ENCODE peak calls at places on chromosomes 2 and 18, in six cellular contexts. S is PC-3, X is HCT116, F is hepatocyte, J is neural progenitor cell, Z is MM.1S. P is an unnamed sample.

GRCh38 chr2:232955856-232956255 is 57.2 kb downstream of the NGEF start:
- DNase-seq in S (no peak), X (no peak), F (peak), J (no peak), Z (no peak), P (no peak)

GRCh38 chr2:76270356-76270755 is 559.6 kb upstream of the GCFC2 start:
- DNase-seq in S (peak), X (no peak), F (peak), J (no peak), Z (no peak), P (no peak)

GRCh38 chr2:28469304-28469703 is 26.6 kb upstream of the PLB1 start:
- DNase-seq in S (no peak), X (no peak), F (no peak), J (no peak), Z (no peak), P (no peak)

GRCh38 chr2:37858197-37858711 is 66.8 kb upstream of the RMDN2 start:
- DNase-seq in S (no peak), X (no peak), F (no peak), J (no peak), Z (no peak), P (no peak)

GRCh38 chr2:97730245-97730644 is 16.9 kb downstream of the ZAP70 start:
- DNase-seq in S (peak), X (no peak), F (no peak), J (no peak), Z (no peak), P (no peak)

GRCh38 chr2:146879882-146880281 is 964.9 kb upstream of the ACVR2A start:
- DNase-seq in S (no peak), X (no peak), F (no peak), J (no peak), Z (no peak), P (no peak)

GRCh38 chr18:39454866-39455265 is 1889.3 kb upstream of the CELF4 start:
- DNase-seq in S (no peak), X (no peak), F (no peak), J (no peak), Z (no peak), P (no peak)

GRCh38 chr18:76452357-76452756 is 42.7 kb downstream of the ZNF516 start:
- DNase-seq in S (no peak), X (no peak), F (no peak), J (no peak), Z (no peak), P (peak)

GRCh38 chr2:176895158-176895557 is 317.4 kb upstream of the HNRNPA3 start:
- DNase-seq in S (no peak), X (no peak), F (no peak), J (no peak), Z (no peak), P (no peak)

GRCh38 chr2:173240083-173240482 is 114.6 kb upstream of the CDCA7 start:
- DNase-seq in S (no peak), X (no peak), F (no peak), J (no peak), Z (no peak), P (no peak)

GRCh38 chr18:71442830-71443229 is 1101.3 kb downstream of the CBLN2 start:
- DNase-seq in S (peak), X (no peak), F (no peak), J (no peak), Z (no peak), P (no peak)

GRCh38 chr2:156340818-156341481 is 8.4 kb upstream of the NR4A2 start:
- DNase-seq in S (no peak), X (no peak), F (no peak), J (peak), Z (peak), P (peak)

GRCh38 chr18:7541835-7542234 is 25.3 kb upstream of the PTPRM start:
- DNase-seq in S (no peak), X (no peak), F (no peak), J (no peak), Z (no peak), P (no peak)

GRCh38 chr2:217293046-217293445 is 433.2 kb upstream of the TNP1 start:
- DNase-seq in S (no peak), X (no peak), F (no peak), J (no peak), Z (no peak), P (no peak)

GRCh38 chr2:28674062-28674712 is 77.4 kb upstream of the PPP1CB start:
- DNase-seq in S (peak), X (no peak), F (no peak), J (no peak), Z (no peak), P (no peak)

GRCh38 chr2:55595536-55595935 is 21.9 kb downstream of the PPP4R3B start:
- DNase-seq in S (no peak), X (no peak), F (no peak), J (no peak), Z (no peak), P (no peak)

GRCh38 chr18:55457028-55457427 is 131.0 kb downstream of the TCF4 start:
- DNase-seq in S (no peak), X (no peak), F (no peak), J (no peak), Z (no peak), P (no peak)

GRCh38 chr2:127906206-127906926 is 20.6 kb upstream of the AMMECR1L start:
- DNase-seq in S (no peak), X (no peak), F (no peak), J (no peak), Z (no peak), P (peak)

GRCh38 chr2:45554764-45555163 is 56.3 kb downstream of the SRBD1 start:
- DNase-seq in S (peak), X (no peak), F (no peak), J (no peak), Z (peak), P (no peak)

GRCh38 chr2:50225021-50225928 is 806.7 kb downstream of the NRXN1 start:
- DNase-seq in S (no peak), X (no peak), F (peak), J (no peak), Z (no peak), P (peak)

GRCh38 chr18:56748698-56749268 is 97.6 kb downstream of the WDR7 start:
- DNase-seq in S (peak), X (peak), F (peak), J (peak), Z (peak), P (peak)

DNA sequence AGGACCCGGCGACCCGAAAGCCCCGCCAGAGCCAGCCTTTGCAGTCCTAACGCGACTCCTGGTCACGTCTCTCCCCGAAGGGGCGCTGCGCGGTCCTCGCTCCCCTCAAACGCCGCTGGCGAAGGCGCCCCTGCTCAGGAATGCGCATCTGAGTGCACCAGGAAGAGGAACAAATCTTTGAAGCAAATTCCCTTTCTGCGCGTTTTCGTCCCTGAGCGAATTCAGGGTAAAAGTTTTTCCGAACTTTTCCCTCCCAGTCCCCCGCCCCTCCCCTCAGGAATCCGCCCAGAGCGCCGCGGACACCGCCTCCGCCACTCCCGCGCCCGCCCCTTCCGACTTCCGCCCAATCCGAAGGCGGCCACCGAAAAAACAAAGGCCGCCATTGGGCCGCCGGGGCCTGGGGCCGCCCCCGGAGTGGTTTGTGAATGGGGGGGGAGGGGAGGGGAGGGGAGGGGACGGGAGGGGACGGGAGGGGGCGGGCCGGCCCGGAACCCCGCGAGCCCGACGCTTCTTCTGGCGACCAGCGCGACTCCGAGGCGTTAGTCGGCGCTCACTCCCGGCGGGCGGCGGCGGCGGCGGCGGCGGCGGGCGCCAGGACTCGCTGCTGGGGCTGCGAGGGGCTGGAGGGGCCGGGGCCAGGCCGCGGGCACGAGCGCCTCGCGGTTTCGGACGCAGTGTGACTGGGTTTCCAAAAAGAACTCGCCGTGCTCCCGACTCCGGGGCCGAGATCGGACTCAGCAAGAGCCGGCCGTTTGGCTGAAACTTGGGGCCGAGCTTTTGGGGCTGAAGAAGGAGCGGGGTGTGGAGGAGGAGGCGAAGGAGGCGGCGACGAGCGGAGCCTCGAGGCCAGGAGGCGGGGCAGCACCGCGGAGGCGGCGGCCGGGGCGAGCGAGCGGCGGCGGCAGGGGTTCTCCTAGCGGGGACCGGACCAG is at the start of gene FZD7:
- DNase-seq in S (peak), X (peak), F (peak), J (peak), Z (peak), P (peak)
- TF ChIP-seq CTCF in S (peak), X (no peak), F (peak), J (peak), Z (peak), P (no peak)

GRCh38 chr18:12589419-12589818 is 68.5 kb downstream of the SPIRE1 start:
- DNase-seq in S (no peak), X (no peak), F (no peak), J (no peak), Z (no peak), P (no peak)

GRCh38 chr18:12597775-12598174 is 60.1 kb downstream of the SPIRE1 start:
- DNase-seq in S (peak), X (peak), F (peak), J (no peak), Z (no peak), P (no peak)

GRCh38 chr18:12595571-12596255 is 62.2 kb downstream of the SPIRE1 start:
- DNase-seq in S (no peak), X (no peak), F (no peak), J (no peak), Z (no peak), P (no peak)

GRCh38 chr18:12593861-12594260 is 64.0 kb downstream of the SPIRE1 start:
- DNase-seq in S (no peak), X (no peak), F (no peak), J (no peak), Z (no peak), P (no peak)

DNA sequence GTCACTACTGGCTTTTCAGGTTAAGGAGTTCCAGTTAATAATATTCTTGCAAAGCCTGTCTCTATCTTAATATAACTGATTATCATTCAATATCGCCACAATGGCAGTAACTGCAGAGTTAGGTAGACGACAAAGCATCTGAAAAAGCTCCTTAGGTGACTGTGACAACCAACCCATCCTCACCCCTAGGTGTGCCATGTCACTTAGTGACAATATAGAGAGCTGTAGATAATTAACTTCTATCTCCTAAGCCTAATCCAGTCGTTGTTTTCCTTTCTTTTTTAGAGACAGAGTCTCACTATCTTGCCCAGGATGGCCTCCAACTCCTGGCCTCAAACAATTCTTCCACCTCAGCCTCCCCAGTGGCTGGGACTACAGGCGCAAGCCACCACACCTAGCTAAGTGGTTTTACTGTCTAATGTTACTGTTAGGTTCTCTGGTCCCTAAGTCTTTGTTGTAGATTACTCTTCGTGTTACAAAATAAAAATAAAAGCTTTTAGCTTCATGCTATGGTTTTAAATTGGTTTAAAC is 65.2 kb downstream of the SPIRE1 start:
- DNase-seq in S (no peak), X (no peak), F (no peak), J (no peak), Z (no peak), P (no peak)
- TF ChIP-seq EZH2phosphoT487 in S (no peak), X (no peak), F (no peak), J (no peak), Z (no peak), P (no peak)

DNA sequence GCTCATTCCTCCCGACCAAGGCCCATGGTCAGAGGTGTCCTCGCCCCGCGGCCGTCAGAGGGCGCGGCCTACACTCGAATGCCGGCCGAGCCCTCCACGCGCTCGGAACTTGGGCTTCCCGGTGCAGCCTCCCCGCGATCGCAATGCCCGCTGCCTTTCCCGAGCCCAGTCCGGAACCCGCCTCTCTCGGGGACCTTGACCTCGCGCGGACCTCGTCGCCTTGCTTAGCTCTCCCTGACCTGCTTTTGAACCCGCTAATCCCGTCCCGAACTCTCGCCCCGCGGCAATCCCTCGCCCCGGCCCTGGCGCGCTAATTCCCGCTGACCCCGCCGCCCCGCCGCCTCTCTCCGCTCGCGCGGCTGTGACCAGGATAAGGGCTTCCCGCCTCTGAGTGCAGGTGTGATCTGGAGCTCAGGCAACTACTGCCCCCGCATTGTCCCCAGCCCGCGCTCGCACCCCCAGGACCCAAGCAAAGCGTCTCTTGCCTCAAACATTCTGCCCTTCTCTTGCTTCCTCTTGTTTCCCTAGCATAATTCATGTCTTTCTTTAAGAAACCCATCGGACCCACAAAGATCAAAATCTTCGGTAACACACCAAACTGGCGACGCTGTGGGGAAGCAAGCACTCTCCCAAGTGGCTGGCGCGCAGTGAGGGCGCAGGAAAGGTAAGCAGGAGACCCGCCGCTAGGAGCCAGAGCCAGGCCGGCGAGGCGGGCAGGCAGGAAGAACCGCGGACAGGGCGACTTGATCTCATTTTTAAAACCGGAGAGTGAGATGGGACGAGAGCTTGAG is 46.6 kb upstream of the ATP6V1B1 start:
- DNase-seq in S (no peak), X (no peak), F (no peak), J (peak), Z (no peak), P (peak)
- TF ChIP-seq EZH2 in S (no peak), X (no peak), F (peak), J (peak), Z (no peak), P (peak)

DNA sequence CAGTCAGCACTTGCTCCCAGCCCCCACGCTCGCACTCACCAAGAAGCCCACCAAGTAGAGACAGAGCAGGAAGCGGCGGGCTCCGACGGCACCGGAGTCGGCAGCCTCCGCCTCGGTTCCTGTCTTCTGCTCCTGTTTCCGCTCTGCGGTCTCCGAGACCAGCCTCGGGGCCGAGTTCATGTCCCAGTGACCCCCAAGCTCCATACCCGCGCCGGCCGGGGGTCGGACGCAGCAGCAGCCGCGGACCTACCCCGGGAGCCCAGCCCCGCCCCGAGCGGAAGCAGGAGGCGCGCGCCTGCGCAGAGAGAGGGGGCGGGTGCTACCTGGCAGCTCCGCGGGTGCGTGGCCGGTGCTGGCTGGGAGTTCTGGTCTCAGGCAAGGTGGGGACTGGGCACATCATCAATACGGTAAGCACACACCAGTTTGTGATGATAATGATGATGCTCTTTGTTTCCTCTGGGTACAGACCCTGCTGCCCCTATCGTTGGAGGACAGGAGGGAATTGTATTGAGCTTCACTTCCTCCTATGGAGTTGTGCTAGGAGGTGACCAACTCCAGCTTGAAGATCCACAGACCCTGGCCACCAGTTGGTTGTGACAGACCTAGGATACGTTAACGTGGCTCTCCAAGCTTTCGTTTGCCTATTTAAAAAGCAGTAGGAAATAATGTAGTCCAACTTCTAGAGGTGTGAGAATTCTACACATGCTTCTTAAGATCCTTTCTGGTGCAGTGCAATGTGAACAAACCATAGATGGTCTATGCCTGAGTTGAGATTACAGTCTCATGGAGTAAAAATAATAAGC is 25.0 kb upstream of the TMEM182 start:
- DNase-seq in S (peak), X (peak), F (peak), J (peak), Z (peak), P (peak)
- TF ChIP-seq CTCF in S (no peak), X (no peak), F (no peak), J (no peak), Z (no peak), P (no peak)

DNA sequence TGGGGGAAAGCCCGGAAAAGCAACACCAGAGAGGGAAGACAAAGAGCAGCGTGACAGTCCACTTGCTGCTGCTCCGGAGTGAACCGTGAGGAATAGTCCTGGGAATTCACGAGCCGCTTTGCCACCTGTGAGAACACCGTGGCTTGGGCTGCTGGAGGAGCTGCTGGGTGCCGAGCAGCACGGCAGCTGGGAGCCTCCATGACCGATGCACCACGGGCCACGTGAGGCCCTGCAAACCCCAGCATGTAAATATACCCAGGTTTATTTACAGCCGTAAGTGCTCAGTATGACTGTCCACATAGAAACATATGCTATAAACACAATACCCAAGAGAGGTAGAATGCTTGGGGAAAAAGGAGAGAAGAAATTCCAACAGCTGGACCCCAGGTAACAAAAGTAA is 65.1 kb downstream of the SMIM21 start:
- DNase-seq in S (no peak), X (no peak), F (no peak), J (no peak), Z (no peak), P (no peak)
- TF ChIP-seq EZH2phosphoT487 in S (no peak), X (no peak), F (no peak), J (no peak), Z (no peak), P (no peak)

DNA sequence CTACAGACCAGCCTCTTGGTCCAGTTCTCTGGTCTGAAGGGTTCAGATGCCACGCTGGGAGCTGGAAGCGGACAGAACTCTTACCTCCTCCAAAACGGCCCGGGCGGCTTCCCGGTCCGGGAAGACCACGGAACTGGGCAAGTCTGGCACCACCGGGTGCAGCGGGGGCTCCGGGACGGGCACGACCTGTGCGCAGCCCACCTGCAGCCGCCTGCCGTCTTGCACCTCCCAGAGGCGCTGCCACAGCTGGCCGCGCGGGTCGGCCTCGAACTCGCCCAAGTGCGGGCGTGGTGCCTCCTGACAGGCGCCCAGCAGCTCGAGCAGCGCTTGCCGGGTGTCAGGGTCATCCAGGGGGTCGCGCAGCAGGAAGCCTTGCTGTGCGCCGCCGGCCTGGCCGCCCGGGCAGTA is 765 bp downstream of the CMPK2 start:
- DNase-seq in S (no peak), X (no peak), F (no peak), J (peak), Z (no peak), P (peak)
- TF ChIP-seq EZH2 in S (no peak), X (no peak), F (no peak), J (peak), Z (no peak), P (peak)

DNA sequence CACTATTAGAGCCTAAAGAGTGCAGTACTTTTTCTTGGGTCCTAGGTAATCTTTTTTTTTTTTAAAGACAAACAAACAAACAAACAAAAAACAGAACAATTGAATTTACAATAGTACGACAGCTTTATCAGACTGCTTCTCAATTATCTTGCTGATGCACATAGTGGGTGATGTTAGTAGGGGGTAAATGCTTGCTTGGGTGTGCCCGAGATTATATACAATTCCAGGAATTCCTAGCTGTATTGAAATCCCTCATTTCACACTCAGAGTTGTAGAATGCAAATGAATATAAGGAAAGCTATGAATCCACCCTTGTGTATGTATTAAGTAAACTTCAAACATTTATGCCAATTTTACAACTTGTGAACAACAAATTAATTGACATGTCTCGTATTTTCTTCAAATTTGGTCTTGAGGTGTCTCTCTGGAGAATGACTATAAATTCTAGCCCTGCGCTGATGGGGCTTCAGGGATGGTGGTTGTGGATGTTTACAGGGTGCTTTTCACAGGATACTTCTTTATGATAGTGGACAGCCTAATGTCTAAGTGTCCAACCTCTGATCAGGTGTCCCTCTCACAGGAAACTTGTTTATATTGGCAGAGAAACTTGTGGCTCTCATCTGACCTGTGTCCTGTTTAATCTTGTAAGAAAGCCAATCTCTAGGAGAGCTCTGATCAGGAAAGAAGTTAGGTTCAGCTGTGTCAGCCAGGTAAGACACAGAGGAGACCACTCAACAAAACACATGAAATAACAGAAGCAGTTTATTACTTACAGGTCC is 61.9 kb upstream of the SLC39A10 start:
- DNase-seq in S (no peak), X (no peak), F (no peak), J (no peak), Z (no peak), P (no peak)
- TF ChIP-seq CTCF in S (no peak), X (no peak), F (no peak), J (no peak), Z (no peak), P (no peak)

GRCh38 chr18:79576686-79577351 is 102.8 kb upstream of the CTDP1 start:
- DNase-seq in S (no peak), X (no peak), F (peak), J (no peak), Z (no peak), P (no peak)
- TF ChIP-seq EZH2phosphoT487 in S (no peak), X (no peak), F (no peak), J (no peak), Z (no peak), P (no peak)